ENCODE peak calls at places on chromosomes 7 and 10, in nine cellular contexts. N is IMR-90, R is NT2/D1, E is mammary epithelial cell, O is HepG2, Z is neural progenitor cell, D is astrocyte, S is MM.1S, U is HCT116. K is an unnamed sample. For H3K4me1, the result is how much of the 10 kb centered on the place peaks cover.

GRCh38 chr10:61970182-61971015 is 68.9 kb downstream of the ARID5B start:
- DNase-seq in N (no peak), R (no peak), E (no peak), O (peak), Z (no peak), D (peak), S (no peak), U (no peak), K (peak)

GRCh38 chr7:99714171-99714570 is 20.8 kb downstream of the CYP3A7 start:
- DNase-seq in N (peak), R (no peak), E (no peak), O (no peak), Z (no peak), D (no peak), S (no peak), U (no peak), K (no peak)

GRCh38 chr10:124652200-124652599 is 92.0 kb downstream of the FAM53B start:
- DNase-seq in N (no peak), R (no peak), E (no peak), O (no peak), Z (no peak), D (no peak), S (no peak), U (no peak), K (no peak)

GRCh38 chr10:34290412-34291082 is 524.5 kb downstream of the PARD3 start:
- DNase-seq in N (peak), R (no peak), E (peak), O (peak), Z (no peak), D (peak), S (no peak), U (no peak), K (peak)

GRCh38 chr7:2719007-2719406 is 31.0 kb downstream of the AMZ1 start:
- DNase-seq in N (no peak), R (peak), E (no peak), O (no peak), Z (peak), D (no peak), S (no peak), U (no peak), K (peak)

GRCh38 chr10:82811621-82812020 is 936.6 kb downstream of the NRG3 start:
- DNase-seq in N (no peak), R (peak), E (peak), O (no peak), Z (peak), D (no peak), S (peak), U (no peak), K (peak)

GRCh38 chr7:5780801-5781496 is 514 bp downstream of the RNF216 start:
- DNase-seq in N (no peak), R (no peak), E (peak), O (no peak), Z (no peak), D (peak), S (peak), U (no peak), K (peak)

GRCh38 chr7:95102662-95103061 is 195.3 kb downstream of the PPP1R9A start:
- DNase-seq in N (no peak), R (no peak), E (peak), O (peak), Z (no peak), D (peak), S (no peak), U (no peak), K (peak)

GRCh38 chr7:32336726-32337125 is 153.5 kb downstream of the LSM5 start:
- DNase-seq in N (no peak), R (no peak), E (peak), O (no peak), Z (no peak), D (no peak), S (no peak), U (no peak), K (no peak)

GRCh38 chr7:124929467-124930172 is at the start of gene POT1:
- DNase-seq in N (peak), R (peak), E (peak), O (peak), Z (peak), D (peak), S (peak), U (peak), K (peak)

GRCh38 chr10:49679480-49679893 is at the start of gene C10orf53:
- DNase-seq in N (peak), R (no peak), E (peak), O (no peak), Z (peak), D (peak), S (no peak), U (no peak), K (peak)

GRCh38 chr10:61961278-61961677 is 59.8 kb downstream of the ARID5B start:
- DNase-seq in N (no peak), R (no peak), E (no peak), O (no peak), Z (no peak), D (no peak), S (peak), U (no peak), K (no peak)

GRCh38 chr10:25552283-25552919 is 377.6 kb downstream of the GPR158 start:
- DNase-seq in N (no peak), R (no peak), E (peak), O (no peak), Z (no peak), D (peak), S (no peak), U (no peak), K (no peak)

GRCh38 chr10:58488921-58489320 is 23.8 kb upstream of the BICC1 start:
- DNase-seq in N (peak), R (no peak), E (no peak), O (no peak), Z (no peak), D (peak), S (no peak), U (no peak), K (peak)

GRCh38 chr7:111741811-111742240 is 179.5 kb upstream of the IMMP2L start:
- DNase-seq in N (peak), R (peak), E (peak), O (peak), Z (peak), D (peak), S (peak), U (peak), K (peak)

GRCh38 chr10:113089581-113089980 is 139.5 kb downstream of the TCF7L2 start:
- DNase-seq in N (no peak), R (no peak), E (no peak), O (no peak), Z (no peak), D (no peak), S (no peak), U (no peak), K (no peak)

GRCh38 chr7:40761757-40762342 is 627.0 kb downstream of the SUGCT start:
- DNase-seq in N (peak), R (no peak), E (no peak), O (no peak), Z (no peak), D (no peak), S (no peak), U (no peak), K (no peak)

GRCh38 chr10:31399631-31400030 is 80.6 kb downstream of the ZEB1 start:
- DNase-seq in N (no peak), R (no peak), E (peak), O (no peak), Z (no peak), D (no peak), S (no peak), U (no peak), K (peak)

GRCh38 chr10:44813201-44813600 is 97.9 kb upstream of the TMEM72 start:
- DNase-seq in N (no peak), R (no peak), E (no peak), O (no peak), Z (no peak), D (no peak), S (no peak), U (no peak), K (no peak)

GRCh38 chr10:10605551-10606081 is 412.1 kb upstream of the CELF2 start:
- DNase-seq in N (peak), R (no peak), E (no peak), O (no peak), Z (no peak), D (peak), S (no peak), U (no peak), K (peak)

GRCh38 chr10:54454271-54454670 is 346.8 kb downstream of the PCDH15 start:
- DNase-seq in N (no peak), R (no peak), E (no peak), O (no peak), Z (no peak), D (no peak), S (no peak), U (no peak), K (no peak)

GRCh38 chr7:37549542-37549941 is 100.9 kb upstream of the ELMO1 start:
- DNase-seq in N (no peak), R (no peak), E (no peak), O (no peak), Z (no peak), D (no peak), S (no peak), U (no peak), K (no peak)

GRCh38 chr10:111482074-111482350 is 405.2 kb downstream of the ADRA2A start:
- DNase-seq in N (no peak), R (no peak), E (no peak), O (no peak), Z (no peak), D (no peak), S (no peak), U (no peak), K (no peak)

GRCh38 chr10:125160856-125161569 is 650 bp upstream of the CTBP2 start:
- DNase-seq in N (peak), R (peak), E (peak), O (no peak), Z (peak), D (peak), S (no peak), U (peak), K (peak)

GRCh38 chr7:28575241-28575643 is 162.9 kb downstream of the CREB5 start:
- DNase-seq in N (peak), R (peak), E (peak), O (no peak), Z (no peak), D (peak), S (no peak), U (no peak), K (no peak)

GRCh38 chr7:131103997-131104396 is 223.7 kb upstream of the MKLN1 start:
- DNase-seq in N (peak), R (no peak), E (peak), O (no peak), Z (no peak), D (peak), S (no peak), U (no peak), K (peak)

GRCh38 chr7:130941322-130942210 is 207.6 kb upstream of the KLF14 start:
- DNase-seq in N (peak), R (no peak), E (peak), O (peak), Z (no peak), D (peak), S (no peak), U (no peak), K (peak)

GRCh38 chr10:114142018-114142417 is 32.0 kb downstream of the CCDC186 start:
- DNase-seq in N (no peak), R (no peak), E (no peak), O (no peak), Z (no peak), D (no peak), S (no peak), U (no peak), K (no peak)

GRCh38 chr7:11456574-11456973 is 375.4 kb downstream of the THSD7A start:
- DNase-seq in N (no peak), R (no peak), E (no peak), O (no peak), Z (no peak), D (no peak), S (no peak), U (no peak), K (no peak)

GRCh38 chr10:14403846-14404623 is 73.3 kb upstream of the FRMD4A start:
- DNase-seq in N (no peak), R (no peak), E (no peak), O (no peak), Z (no peak), D (peak), S (no peak), U (no peak), K (no peak)

GRCh38 chr7:111931016-111931517 is 275.1 kb downstream of the DOCK4 start:
- DNase-seq in N (peak), R (peak), E (peak), O (peak), Z (peak), D (peak), S (no peak), U (peak), K (peak)

GRCh38 chr7:116455499-116455898 is 44.0 kb upstream of the CAV2 start:
- DNase-seq in N (no peak), R (no peak), E (no peak), O (no peak), Z (no peak), D (no peak), S (no peak), U (no peak), K (no peak)

GRCh38 chr10:78688945-78689935 is 379.5 kb upstream of the ZMIZ1 start:
- DNase-seq in N (no peak), R (no peak), E (no peak), O (no peak), Z (peak), D (no peak), S (no peak), U (no peak), K (peak)

GRCh38 chr10:35458500-35459448 is 122.5 kb downstream of the CCNY start:
- DNase-seq in N (no peak), R (no peak), E (peak), O (no peak), Z (no peak), D (no peak), S (no peak), U (no peak), K (no peak)

GRCh38 chr7:106277976-106278375 is 6.8 kb downstream of the NAMPT start:
- DNase-seq in N (no peak), R (no peak), E (no peak), O (no peak), Z (no peak), D (peak), S (no peak), U (no peak), K (no peak)

GRCh38 chr7:106281127-106281526 is 3.7 kb downstream of the NAMPT start:
- DNase-seq in N (no peak), R (no peak), E (no peak), O (no peak), Z (no peak), D (no peak), S (no peak), U (no peak), K (no peak)

GRCh38 chr7:106276513-106276912 is 8.3 kb downstream of the NAMPT start:
- DNase-seq in N (no peak), R (no peak), E (no peak), O (no peak), Z (no peak), D (no peak), S (no peak), U (no peak), K (no peak)

GRCh38 chr7:106279425-106280182 is 5.2 kb downstream of the NAMPT start:
- DNase-seq in N (no peak), R (no peak), E (no peak), O (no peak), Z (no peak), D (no peak), S (no peak), U (no peak), K (no peak)

DNA sequence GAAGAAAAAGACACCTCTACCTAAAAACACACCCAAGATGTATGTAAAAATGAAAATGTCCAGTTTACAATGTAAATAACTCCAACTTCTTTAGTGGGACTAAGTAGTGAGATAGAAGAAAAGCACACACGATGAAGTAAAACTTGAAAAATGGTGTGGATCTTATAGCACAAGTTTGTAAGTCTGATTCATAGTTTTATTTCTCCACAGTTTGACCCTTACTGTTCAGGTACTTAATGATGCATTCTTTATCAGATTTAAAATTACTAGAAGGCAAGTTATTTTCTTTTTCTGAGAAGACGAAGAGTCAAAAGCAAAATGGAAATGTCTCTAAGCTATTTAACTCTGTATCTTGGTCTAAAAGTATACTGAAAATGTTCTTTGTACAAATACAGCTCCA is 6.1 kb downstream of the NAMPT start:
- DNase-seq in N (no peak), R (no peak), E (no peak), O (no peak), Z (no peak), D (peak), S (no peak), U (no peak), K (no peak)
- H3K4me1 ChIP-seq in N (under half), R (under half), E (under half), O (under half), Z (under half), D (under half), S (under half), U (under half), K (under half)

GRCh38 chr10:88987840-88988239 is 2.8 kb upstream of the FAS start:
- DNase-seq in N (no peak), R (no peak), E (no peak), O (no peak), Z (no peak), D (no peak), S (no peak), U (no peak), K (no peak)

GRCh38 chr10:88991161-88991899 is 732 bp downstream of the FAS start:
- DNase-seq in N (peak), R (no peak), E (peak), O (peak), Z (peak), D (peak), S (peak), U (peak), K (peak)

GRCh38 chr10:88990528-88991160 is at the start of gene FAS:
- DNase-seq in N (peak), R (no peak), E (peak), O (peak), Z (peak), D (peak), S (peak), U (peak), K (peak)

GRCh38 chr10:88989824-88990527 is 622 bp upstream of the FAS start:
- DNase-seq in N (peak), R (no peak), E (peak), O (no peak), Z (no peak), D (peak), S (no peak), U (no peak), K (peak)

GRCh38 chr10:88989423-88989822 is 1.2 kb upstream of the FAS start:
- DNase-seq in N (no peak), R (no peak), E (no peak), O (no peak), Z (no peak), D (no peak), S (no peak), U (no peak), K (no peak)
- H3K4me3 ChIP-seq in N (peak), R (no peak), E (no peak), O (peak), Z (no peak), D (peak), S (no peak), U (no peak), K (peak)

GRCh38 chr7:151048911-151049463 is 656 bp downstream of the ASIC3 start:
- DNase-seq in N (no peak), R (no peak), E (no peak), O (no peak), Z (no peak), D (no peak), S (no peak), U (no peak), K (no peak)
- H3K9ac ChIP-seq in N (no peak), R (no peak), E (no peak), O (no peak), Z (no peak), D (no peak), S (no peak), U (no peak), K (no peak)

GRCh38 chr7:128003787-128004186 is 27.4 kb downstream of the LRRC4 start:
- DNase-seq in N (no peak), R (no peak), E (no peak), O (no peak), Z (no peak), D (no peak), S (peak), U (no peak), K (no peak)
- H3K4me1 ChIP-seq in N (under half), R (under half), E (under half), O (half or more), Z (under half), D (under half), S (under half), U (under half), K (under half)

DNA sequence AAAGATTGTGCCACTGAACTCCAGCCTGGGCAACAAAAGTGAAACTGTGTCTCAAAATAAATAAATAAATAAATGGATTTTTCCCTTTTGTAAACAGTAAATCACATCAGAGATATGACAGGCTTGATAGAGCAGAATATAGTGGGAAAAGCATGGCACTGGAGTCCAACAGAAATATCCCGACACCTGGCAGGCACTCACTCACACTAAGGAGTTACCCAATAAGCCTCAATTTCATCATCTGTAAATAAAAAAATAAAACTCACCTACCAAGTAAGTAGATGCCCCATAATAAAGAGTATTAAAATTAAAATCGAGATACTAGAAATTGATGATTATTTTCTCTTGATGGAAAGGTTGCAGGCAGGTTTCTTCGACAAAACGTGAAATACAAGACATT is 1.7 kb downstream of the ATE1 start:
- DNase-seq in N (no peak), R (no peak), E (no peak), O (no peak), Z (no peak), D (no peak), S (no peak), U (no peak), K (peak)
- H3K4me3 ChIP-seq in N (no peak), R (no peak), E (no peak), O (peak), Z (peak), D (no peak), S (peak), U (peak), K (peak)

DNA sequence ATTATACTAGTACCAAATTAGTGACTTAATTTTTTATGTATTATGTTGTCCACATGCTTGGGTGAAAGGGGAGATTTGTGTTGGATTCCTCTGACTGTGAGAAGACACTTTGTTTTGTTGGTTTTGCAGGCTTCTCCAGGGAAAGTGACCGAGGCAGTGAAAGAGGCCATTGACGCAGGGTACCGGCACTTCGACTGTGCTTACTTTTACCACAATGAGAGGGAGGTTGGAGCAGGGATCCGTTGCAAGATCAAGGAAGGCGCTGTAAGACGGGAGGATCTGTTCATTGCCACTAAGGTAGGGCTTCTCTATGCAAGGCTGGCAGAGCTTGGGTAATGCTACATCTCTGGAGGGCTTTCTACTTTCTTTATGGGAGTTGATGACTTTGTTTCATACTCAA is 4.5 kb downstream of the AKR1E2 start:
- DNase-seq in N (no peak), R (no peak), E (no peak), O (no peak), Z (no peak), D (no peak), S (no peak), U (no peak), K (no peak)
- H3K9ac ChIP-seq in N (no peak), R (no peak), E (no peak), O (no peak), Z (no peak), D (no peak), S (no peak), U (no peak), K (no peak)

DNA sequence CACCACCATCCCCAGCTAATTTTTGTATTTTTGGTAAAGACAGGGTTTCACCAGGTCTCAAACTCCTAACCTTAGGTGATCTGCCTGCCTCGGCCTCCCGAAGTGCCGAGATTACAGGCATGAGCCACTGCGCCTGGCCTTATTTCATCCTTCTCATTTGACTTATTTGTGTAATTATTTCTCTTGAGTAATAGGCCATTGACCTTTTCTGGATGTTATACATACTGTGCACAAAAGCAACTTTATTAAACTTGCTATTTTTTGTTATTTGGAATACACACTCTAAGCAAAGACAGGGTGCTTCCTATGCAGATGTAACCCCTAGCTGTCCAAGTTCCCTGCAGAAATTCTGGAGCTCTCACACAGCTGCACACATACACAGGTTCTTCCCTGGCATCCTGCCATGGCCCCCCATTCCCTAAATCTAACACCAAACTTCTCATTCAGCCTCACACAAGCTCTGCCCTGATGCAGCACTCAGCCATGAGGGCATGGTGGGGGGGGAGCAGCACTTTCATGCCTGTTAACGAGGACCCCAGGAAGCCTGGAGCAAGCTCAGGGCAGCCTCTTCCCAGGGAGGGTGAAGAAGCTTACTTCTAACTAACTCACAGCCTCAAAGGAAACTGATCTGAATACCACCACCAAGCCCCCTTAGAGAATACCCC is 33.2 kb downstream of the SH3PXD2A start:
- DNase-seq in N (no peak), R (no peak), E (no peak), O (no peak), Z (peak), D (no peak), S (no peak), U (no peak), K (no peak)
- H3K4me1 ChIP-seq in N (under half), R (under half), E (under half), O (half or more), Z (under half), D (under half), S (under half), U (under half), K (under half)

K was measured in adipocyte.